ENCODE peak calls at places on chromosomes 13 and 19, in eight cellular contexts. Y is IMR-90, D is A549, L is GM12878, Q is K562, Z is H1, C is HCT116, N is HepG2. W is an unnamed sample.

GRCh38 chr13:41402695-41403511 is 54.4 kb upstream of the RGCC start:
- DNase-seq in Y (no peak), D (no peak), L (no peak), Q (peak), Z (no peak), C (no peak), N (peak), W (no peak)

GRCh38 chr13:68234278-68234677 is 1004.1 kb upstream of the PCDH9 start:
- DNase-seq in Y (no peak), D (no peak), L (no peak), Q (no peak), Z (no peak), C (no peak), N (no peak), W (peak)

GRCh38 chr13:20955496-20955895 is 53.0 kb upstream of the XPO4 start:
- DNase-seq in Y (no peak), D (no peak), L (no peak), Q (no peak), Z (no peak), C (no peak), N (no peak), W (no peak)

GRCh38 chr19:58355891-58356235 is 2.6 kb upstream of the A1BG start:
- DNase-seq in Y (no peak), D (no peak), L (no peak), Q (no peak), Z (no peak), C (no peak), N (no peak), W (no peak)

GRCh38 chr19:54449701-54450069 is 686 bp downstream of the LENG8 start:
- DNase-seq in Y (peak), D (no peak), L (no peak), Q (no peak), Z (no peak), C (no peak), N (no peak), W (no peak)

GRCh38 chr19:39082745-39083598 is 1.2 kb upstream of the ACP7 start:
- DNase-seq in Y (no peak), D (no peak), L (no peak), Q (no peak), Z (no peak), C (no peak), N (no peak), W (no peak)

GRCh38 chr13:33388254-33388998 is 102.9 kb upstream of the STARD13 start:
- DNase-seq in Y (no peak), D (no peak), L (no peak), Q (no peak), Z (no peak), C (peak), N (no peak), W (no peak)

GRCh38 chr19:4304509-4305252 is at the start of gene FSD1:
- DNase-seq in Y (peak), D (peak), L (no peak), Q (peak), Z (peak), C (no peak), N (no peak), W (peak)

GRCh38 chr13:65508745-65509144 is 1721.4 kb downstream of the PCDH9 start:
- DNase-seq in Y (no peak), D (no peak), L (no peak), Q (no peak), Z (no peak), C (no peak), N (no peak), W (no peak)

GRCh38 chr19:42317535-42317934 is 4.4 kb downstream of the TMEM145 start:
- DNase-seq in Y (no peak), D (no peak), L (no peak), Q (no peak), Z (no peak), C (no peak), N (no peak), W (no peak)

GRCh38 chr19:10885241-10886169 is 14.2 kb downstream of the CARM1 start:
- DNase-seq in Y (no peak), D (no peak), L (no peak), Q (no peak), Z (no peak), C (no peak), N (no peak), W (no peak)
- H3K4me2 ChIP-seq in Y (no peak), D (no peak), L (no peak), Q (no peak), Z (peak), C (no peak), N (no peak), W (no peak)

GRCh38 chr19:6997679-6998445 is 23.4 kb downstream of the MBD3L2B start:
- DNase-seq in Y (no peak), D (no peak), L (no peak), Q (no peak), Z (no peak), C (no peak), N (no peak), W (no peak)
- TF ChIP-seq POLR2A in Y (no peak), D (no peak), L (no peak), Q (no peak), Z (no peak), C (no peak), N (no peak), W (no peak)

DNA sequence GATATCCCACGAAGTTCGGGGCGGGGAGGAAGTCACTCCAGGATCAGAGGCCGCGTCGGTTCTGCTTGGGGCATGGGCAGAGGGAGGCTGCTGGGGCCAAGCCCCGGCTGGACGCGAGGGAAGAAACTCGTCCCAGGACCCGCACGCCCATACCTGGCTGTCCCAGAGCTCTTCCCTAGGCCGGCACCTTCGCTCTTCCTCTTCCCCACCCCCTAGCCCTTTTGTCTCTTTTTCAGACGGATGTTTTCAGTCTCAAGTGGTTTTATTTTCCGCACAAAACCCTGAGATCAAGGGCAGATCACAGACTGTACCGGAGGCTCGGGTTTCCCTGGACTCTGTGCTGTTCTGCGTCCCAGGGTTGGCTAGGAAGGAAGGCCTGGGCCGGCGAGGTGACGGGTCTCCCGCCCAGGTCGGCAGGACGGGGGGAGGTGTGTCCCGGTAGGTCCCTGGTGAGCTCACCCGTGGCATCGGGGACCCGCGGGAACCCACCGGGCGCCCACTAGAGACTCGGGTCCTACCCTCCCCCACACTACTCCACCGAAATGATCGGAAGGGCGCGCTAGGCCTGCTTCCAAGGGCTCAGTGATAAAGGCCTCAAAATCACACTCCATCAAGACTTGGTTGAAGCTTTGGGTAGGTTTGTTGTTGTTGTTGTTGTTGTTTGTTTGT is 7.9 kb downstream of the ZIC2 start:
- DNase-seq in Y (no peak), D (no peak), L (no peak), Q (no peak), Z (no peak), C (no peak), N (no peak), W (no peak)
- H3K4me2 ChIP-seq in Y (no peak), D (no peak), L (no peak), Q (no peak), Z (peak), C (no peak), N (peak), W (no peak)

DNA sequence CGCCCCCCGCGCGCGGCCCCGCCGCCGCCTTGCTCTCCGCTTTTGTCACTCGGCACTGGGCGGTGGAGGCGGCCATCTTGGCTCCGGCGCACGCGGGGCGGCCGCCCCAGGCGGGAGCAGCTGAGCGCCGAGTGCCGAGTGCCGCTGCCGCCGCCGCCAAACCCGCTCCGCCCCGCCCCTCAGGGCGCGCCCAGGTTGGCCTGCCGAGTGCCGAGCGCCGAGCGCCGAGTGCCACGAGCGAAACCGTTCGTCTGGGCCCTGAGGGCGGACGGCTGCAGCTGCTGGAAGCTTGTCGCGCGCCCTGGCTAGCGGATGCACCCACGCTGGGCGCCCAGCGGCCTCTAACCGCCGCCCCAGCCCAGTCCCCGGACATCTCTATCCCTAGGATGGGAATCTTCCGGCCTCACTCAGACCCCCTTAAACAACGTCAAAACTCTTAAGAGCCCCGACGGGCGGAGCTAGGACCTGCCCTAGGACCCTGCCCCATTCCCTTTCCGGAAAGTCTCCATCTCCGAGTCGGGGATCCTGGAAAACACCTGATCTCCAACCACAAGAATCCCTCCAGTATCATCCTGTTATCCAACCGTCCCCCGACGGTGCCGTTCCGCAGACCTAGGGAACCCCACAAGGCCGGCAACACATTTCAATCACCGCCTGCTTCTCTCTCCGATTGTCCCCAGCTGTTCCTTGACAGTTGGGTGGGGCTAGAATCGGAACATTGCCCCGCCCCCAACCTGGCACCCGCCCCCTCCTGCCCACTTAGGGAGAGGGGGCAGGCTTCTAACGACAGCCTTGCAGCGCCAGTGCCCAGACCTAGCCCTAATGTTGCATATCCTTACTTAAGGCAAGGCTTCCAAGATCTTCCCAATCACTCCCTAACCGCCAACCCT is 14.1 kb upstream of the AKAP8L start:
- DNase-seq in Y (peak), D (peak), L (peak), Q (peak), Z (no peak), C (peak), N (peak), W (peak)
- TF ChIP-seq POLR2A in Y (peak), D (peak), L (peak), Q (peak), Z (no peak), C (no peak), N (peak), W (peak)

GRCh38 chr19:3229346-3229743 is 4.9 kb downstream of the CELF5 start:
- DNase-seq in Y (no peak), D (no peak), L (no peak), Q (no peak), Z (no peak), C (no peak), N (no peak), W (no peak)
- H3K4me2 ChIP-seq in Y (no peak), D (no peak), L (no peak), Q (no peak), Z (no peak), C (no peak), N (no peak), W (no peak)

GRCh38 chr19:8342684-8343482 is at the start of gene KANK3:
- DNase-seq in Y (peak), D (peak), L (peak), Q (peak), Z (peak), C (peak), N (peak), W (peak)
- TF ChIP-seq POLR2A in Y (no peak), D (no peak), L (no peak), Q (no peak), Z (no peak), C (no peak), N (no peak), W (peak)